ENCODE peak calls at places on chromosome 17, in nine cellular contexts. T is Caco-2; V is esophagus squamous epithelium; I is transverse colon; W is GM12878; L is A549; A is CD8-positive, alpha-beta T cell; O is endodermal cell; E is ovary. Q is an unnamed sample. For H3K9me3 and H3K4me1, the result is how much of the 10 kb centered on the place peaks cover.

GRCh38 chr17:6098466-6099180 is 28.4 kb downstream of the WSCD1 start:
- DNase-seq in T (no peak), V (no peak), I (no peak), W (no peak), L (no peak), A (no peak), O (peak), E (no peak), Q (peak)

GRCh38 chr17:36937961-36938565 is 788 bp downstream of the LHX1 start:
- DNase-seq in T (no peak), V (no peak), I (no peak), W (no peak), L (no peak), A (no peak), O (peak), E (no peak), Q (peak)

GRCh38 chr17:77841742-77842141 is 116.8 kb upstream of the TNRC6C start:
- DNase-seq in T (no peak), V (no peak), I (no peak), W (no peak), L (no peak), A (no peak), O (no peak), E (no peak), Q (no peak)

GRCh38 chr17:519450-520212 is 167.0 kb upstream of the RPH3AL start:
- DNase-seq in T (no peak), V (no peak), I (no peak), W (no peak), L (no peak), A (no peak), O (no peak), E (no peak), Q (no peak)

GRCh38 chr17:36942031-36942599 is 4.8 kb downstream of the LHX1 start:
- DNase-seq in T (no peak), V (no peak), I (no peak), W (no peak), L (no peak), A (no peak), O (peak), E (no peak), Q (peak)

GRCh38 chr17:3800362-3801042 is 486 bp downstream of the ITGAE start:
- DNase-seq in T (no peak), V (no peak), I (no peak), W (no peak), L (no peak), A (no peak), O (no peak), E (no peak), Q (no peak)

GRCh38 chr17:63699638-63700527 is at the start of gene LIMD2:
- DNase-seq in T (no peak), V (no peak), I (peak), W (no peak), L (peak), A (peak), O (peak), E (peak), Q (peak)

GRCh38 chr17:63926164-63926563 is 6.0 kb downstream of the CD79B start:
- DNase-seq in T (no peak), V (no peak), I (no peak), W (no peak), L (no peak), A (no peak), O (no peak), E (no peak), Q (no peak)

GRCh38 chr17:44007346-44008204 is 3.2 kb downstream of the NAGS start:
- DNase-seq in T (no peak), V (no peak), I (peak), W (no peak), L (no peak), A (no peak), O (peak), E (no peak), Q (no peak)

GRCh38 chr17:79666111-79666510 is 55.3 kb upstream of the RBFOX3 start:
- DNase-seq in T (peak), V (no peak), I (no peak), W (no peak), L (no peak), A (no peak), O (peak), E (no peak), Q (no peak)

GRCh38 chr17:62630365-62631085 is 3.1 kb downstream of the MRC2 start:
- DNase-seq in T (no peak), V (no peak), I (no peak), W (no peak), L (no peak), A (no peak), O (peak), E (no peak), Q (peak)

GRCh38 chr17:835263-835662 is 53.1 kb downstream of the MRM3 start:
- DNase-seq in T (no peak), V (no peak), I (no peak), W (no peak), L (no peak), A (no peak), O (peak), E (peak), Q (peak)

GRCh38 chr17:31470592-31470991 is 79.1 kb downstream of the RAB11FIP4 start:
- DNase-seq in T (no peak), V (no peak), I (no peak), W (no peak), L (no peak), A (no peak), O (no peak), E (no peak), Q (no peak)

GRCh38 chr17:36034127-36034526 is 16.4 kb upstream of the CCL23 start:
- DNase-seq in T (no peak), V (no peak), I (no peak), W (peak), L (no peak), A (no peak), O (no peak), E (no peak), Q (no peak)

GRCh38 chr17:51830886-51831285 is 327.6 kb downstream of the CA10 start:
- DNase-seq in T (no peak), V (no peak), I (no peak), W (no peak), L (no peak), A (no peak), O (no peak), E (no peak), Q (no peak)

GRCh38 chr17:47905221-47905733 is 9.2 kb downstream of the SP2 start:
- DNase-seq in T (no peak), V (no peak), I (peak), W (no peak), L (no peak), A (no peak), O (peak), E (peak), Q (peak)

GRCh38 chr17:75845933-75846700 is 1.9 kb upstream of the UNC13D start:
- DNase-seq in T (peak), V (no peak), I (peak), W (no peak), L (no peak), A (no peak), O (no peak), E (no peak), Q (no peak)

GRCh38 chr17:3695129-3695722 is 729 bp downstream of the P2RX5 start:
- DNase-seq in T (no peak), V (no peak), I (peak), W (no peak), L (no peak), A (no peak), O (peak), E (no peak), Q (no peak)

GRCh38 chr17:81948635-81949378 is 1.8 kb upstream of the MYADML2 start:
- DNase-seq in T (no peak), V (no peak), I (no peak), W (no peak), L (no peak), A (no peak), O (no peak), E (no peak), Q (no peak)

GRCh38 chr17:82657926-82658325 is 9.7 kb upstream of the WDR45B start:
- DNase-seq in T (no peak), V (no peak), I (no peak), W (no peak), L (no peak), A (no peak), O (no peak), E (no peak), Q (no peak)

GRCh38 chr17:75561927-75562603 is 25.5 kb upstream of the MYO15B start:
- DNase-seq in T (no peak), V (no peak), I (no peak), W (no peak), L (peak), A (no peak), O (no peak), E (no peak), Q (no peak)

GRCh38 chr17:4162775-4163498 is 19.9 kb downstream of the CYB5D2 start:
- DNase-seq in T (no peak), V (no peak), I (no peak), W (no peak), L (no peak), A (no peak), O (no peak), E (no peak), Q (peak)

GRCh38 chr17:80910043-80910442 is 81.6 kb upstream of the CHMP6 start:
- DNase-seq in T (no peak), V (no peak), I (no peak), W (no peak), L (no peak), A (no peak), O (no peak), E (no peak), Q (no peak)

GRCh38 chr17:37796081-37796480 is 51.2 kb upstream of the HNF1B start:
- DNase-seq in T (no peak), V (no peak), I (no peak), W (no peak), L (no peak), A (no peak), O (no peak), E (no peak), Q (no peak)

GRCh38 chr17:31697838-31698237 is 161.2 kb downstream of the COPRS start:
- DNase-seq in T (no peak), V (no peak), I (no peak), W (no peak), L (no peak), A (no peak), O (no peak), E (no peak), Q (peak)

GRCh38 chr17:13550291-13550690 is 51.4 kb downstream of the HS3ST3A1 start:
- DNase-seq in T (no peak), V (no peak), I (no peak), W (no peak), L (no peak), A (no peak), O (peak), E (no peak), Q (no peak)

GRCh38 chr17:47197821-47198220 is 8.7 kb upstream of the CDC27 start:
- DNase-seq in T (no peak), V (no peak), I (no peak), W (no peak), L (no peak), A (no peak), O (no peak), E (no peak), Q (no peak)

GRCh38 chr17:38749222-38750043 is 1.3 kb upstream of the PCGF2 start:
- DNase-seq in T (peak), V (no peak), I (peak), W (no peak), L (peak), A (no peak), O (peak), E (peak), Q (peak)

GRCh38 chr17:67130768-67131167 is 86.4 kb downstream of the CACNG1 start:
- DNase-seq in T (no peak), V (no peak), I (no peak), W (no peak), L (no peak), A (no peak), O (no peak), E (no peak), Q (no peak)

GRCh38 chr17:76878568-76878967 is 10.4 kb downstream of the MGAT5B start:
- DNase-seq in T (no peak), V (no peak), I (no peak), W (no peak), L (no peak), A (no peak), O (no peak), E (no peak), Q (no peak)

GRCh38 chr17:35161281-35161761 is 13.7 kb downstream of the UNC45B start:
- DNase-seq in T (peak), V (no peak), I (no peak), W (no peak), L (no peak), A (peak), O (no peak), E (no peak), Q (peak)

GRCh38 chr17:16259926-16260325 is 42.9 kb downstream of the PIGL start:
- DNase-seq in T (no peak), V (no peak), I (no peak), W (no peak), L (no peak), A (no peak), O (no peak), E (no peak), Q (no peak)

GRCh38 chr17:37506678-37507077 is 17.0 kb downstream of the DUSP14 start:
- DNase-seq in T (peak), V (no peak), I (no peak), W (no peak), L (peak), A (no peak), O (peak), E (no peak), Q (peak)

GRCh38 chr17:64006361-64007088 is 8.4 kb downstream of the PRR29 start:
- DNase-seq in T (peak), V (no peak), I (no peak), W (no peak), L (no peak), A (no peak), O (peak), E (no peak), Q (no peak)

GRCh38 chr17:48047113-48047740 is 932 bp upstream of the NFE2L1 start:
- DNase-seq in T (no peak), V (no peak), I (no peak), W (no peak), L (peak), A (no peak), O (peak), E (no peak), Q (no peak)

GRCh38 chr17:15883617-15884111 is 61.3 kb upstream of the ADORA2B start:
- DNase-seq in T (no peak), V (no peak), I (no peak), W (no peak), L (peak), A (no peak), O (no peak), E (no peak), Q (peak)

GRCh38 chr17:75124041-75124818 is 7.3 kb downstream of the NT5C start:
- DNase-seq in T (peak), V (peak), I (peak), W (no peak), L (peak), A (peak), O (no peak), E (peak), Q (no peak)

GRCh38 chr17:40947929-40948328 is 10.5 kb upstream of the KRT23 start:
- DNase-seq in T (no peak), V (no peak), I (no peak), W (no peak), L (no peak), A (no peak), O (no peak), E (no peak), Q (no peak)

GRCh38 chr17:40950176-40950575 is 12.7 kb upstream of the KRT23 start:
- DNase-seq in T (no peak), V (no peak), I (no peak), W (no peak), L (no peak), A (no peak), O (no peak), E (no peak), Q (no peak)

GRCh38 chr17:40951011-40951622 is 13.7 kb upstream of the KRT23 start:
- DNase-seq in T (no peak), V (no peak), I (no peak), W (no peak), L (no peak), A (no peak), O (no peak), E (no peak), Q (no peak)

GRCh38 chr17:40952169-40952568 is 14.6 kb downstream of the KRT39 start:
- DNase-seq in T (no peak), V (no peak), I (no peak), W (no peak), L (no peak), A (no peak), O (no peak), E (no peak), Q (no peak)

DNA sequence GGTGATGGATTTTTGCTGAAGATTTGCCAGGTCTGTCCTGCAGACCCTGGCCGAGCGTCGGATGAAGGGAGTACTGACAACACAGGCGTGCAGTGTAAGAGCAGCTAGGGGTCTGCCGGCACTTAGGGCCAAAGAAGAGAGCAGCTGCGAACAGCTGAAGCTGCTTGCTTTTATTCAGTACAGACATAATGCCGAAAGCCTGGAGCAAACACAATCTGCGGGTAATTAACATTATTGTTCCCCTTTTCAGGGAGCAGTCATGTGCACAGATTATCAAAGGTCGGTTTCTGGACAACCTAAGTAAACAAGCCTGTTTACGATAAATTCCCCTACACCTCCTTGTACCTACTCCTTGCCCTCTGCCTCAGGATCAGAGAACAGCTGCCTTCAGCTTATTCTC is 12.0 kb upstream of the KRT23 start:
- DNase-seq in T (peak), V (no peak), I (no peak), W (no peak), L (no peak), A (no peak), O (no peak), E (no peak), Q (no peak)
- H3K9me3 ChIP-seq in T (under half), V (under half), I (under half), W (under half), L (under half), A (under half), O (under half), E (under half), Q (under half)

DNA sequence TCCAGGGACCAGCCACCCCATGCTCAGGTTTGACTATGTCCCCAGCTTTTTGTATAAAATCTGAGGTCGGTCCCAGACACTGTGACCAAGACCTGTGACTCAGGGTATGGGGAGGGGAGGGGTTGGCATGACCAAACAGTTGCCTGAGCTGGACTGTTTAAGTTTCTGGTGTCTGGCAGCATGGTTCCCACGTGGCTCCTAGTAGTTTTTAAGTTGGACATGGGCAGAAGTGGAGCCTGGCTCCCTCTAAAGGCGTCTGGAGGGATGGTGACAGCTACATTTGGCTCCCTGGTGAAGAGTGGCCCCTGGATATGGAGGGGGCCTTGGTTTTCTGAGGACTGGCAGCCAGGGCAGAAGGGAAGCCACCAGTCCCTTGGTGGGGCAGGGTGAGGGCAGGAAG is 7.9 kb downstream of the SMCR8 start:
- DNase-seq in T (no peak), V (no peak), I (no peak), W (no peak), L (peak), A (no peak), O (peak), E (no peak), Q (no peak)
- TF ChIP-seq CTCF in T (no peak), V (no peak), I (no peak), W (peak), L (peak), A (no peak), O (peak), E (no peak), Q (no peak)

DNA sequence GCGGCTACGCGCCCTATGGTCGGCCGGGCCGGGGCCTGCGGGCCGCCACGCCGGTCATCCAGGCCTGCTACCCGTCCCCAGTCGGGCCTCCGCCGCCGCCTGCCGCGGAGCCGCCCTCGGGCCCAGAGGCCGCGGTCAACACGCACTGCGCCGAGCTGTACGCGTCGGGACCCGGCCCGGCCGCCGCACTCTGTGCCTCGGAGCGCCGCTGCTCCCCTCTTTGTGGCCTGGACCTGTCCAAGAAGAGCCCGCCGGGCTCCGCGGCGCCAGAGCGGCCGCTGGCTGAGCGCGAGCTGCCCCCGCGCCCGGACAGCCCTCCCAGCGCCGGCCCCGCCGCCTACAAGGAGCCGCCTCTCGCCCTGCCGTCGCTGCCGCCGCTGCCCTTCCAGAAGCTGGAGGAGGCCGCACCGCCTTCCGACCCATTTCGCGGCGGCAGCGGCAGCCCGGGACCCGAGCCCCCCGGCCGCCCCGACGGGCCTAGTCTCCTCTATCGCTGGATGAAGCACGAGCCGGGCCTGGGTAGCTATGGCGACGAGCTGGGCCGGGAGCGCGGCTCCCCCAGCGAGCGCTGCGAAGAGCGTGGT is 2.3 kb downstream of the HIC1 start:
- DNase-seq in T (no peak), V (no peak), I (no peak), W (no peak), L (no peak), A (no peak), O (peak), E (no peak), Q (peak)
- H3K4me1 ChIP-seq in T (under half), V (half or more), I (half or more), W (under half), L (under half), A (under half), O (under half), E (under half), Q (under half)

GRCh38 chr17:22717211-22717610 is 1024.9 kb downstream of the KCNJ18 start:
- DNase-seq in T (no peak), V (no peak), I (no peak), W (no peak), L (no peak), A (no peak), O (no peak), E (no peak), Q (no peak)
- H3K9me3 ChIP-seq in T (under half), V (under half), I (under half), W (under half), L (under half), A (under half), O (half or more), E (under half), Q (under half)

GRCh38 chr17:49498037-49498615 is 3.0 kb downstream of the NGFR start:
- DNase-seq in T (no peak), V (no peak), I (no peak), W (no peak), L (peak), A (no peak), O (peak), E (no peak), Q (peak)
- TF ChIP-seq CTCF in T (no peak), V (peak), I (no peak), W (no peak), L (no peak), A (no peak), O (peak), E (no peak), Q (peak)